ENCODE peak calls at places on chromosomes 7 and 10, in six cellular contexts. K is heart right ventricle; V is fibroblast of pulmonary artery; E is ovary; X is foreskin fibroblast; F is effector memory CD4-positive, alpha-beta T cell. W is an unnamed sample.
A peak's percentile ranks its signal among the peaks of the same experiment; 100 is the strongest.

GRCh38 chr10:50538473-50539398 is 85.0 kb downstream of the SGMS1 start:
- DNase-seq in K (no peak), V (no peak), E (no peak), X (no peak), F (no peak), W (peak; percentile 43)

GRCh38 chr7:2632717-2633537 is 1.1 kb downstream of the TTYH3 start:
- DNase-seq in K (peak; percentile 70), V (peak; percentile 63), E (peak; percentile 77), X (peak; percentile 59), F (no peak), W (peak; percentile 52)

GRCh38 chr10:88974446-88975376 is 15.9 kb upstream of the FAS start:
- DNase-seq in K (no peak), V (no peak), E (no peak), X (no peak), F (no peak), W (no peak)

GRCh38 chr7:140898794-140899548 is 25.8 kb downstream of the BRAF start:
- DNase-seq in K (no peak), V (peak; percentile 14), E (no peak), X (no peak), F (no peak), W (no peak)

GRCh38 chr10:125113661-125114388 is 46.5 kb downstream of the CTBP2 start:
- DNase-seq in K (no peak), V (peak; percentile 32), E (peak; percentile 44), X (no peak), F (no peak), W (peak; percentile 15)

GRCh38 chr7:50781371-50781770 is 1.3 kb downstream of the GRB10 start:
- DNase-seq in K (no peak), V (no peak), E (no peak), X (no peak), F (no peak), W (no peak)

GRCh38 chr7:121160150-121161008 is 168.4 kb upstream of the WNT16 start:
- DNase-seq in K (no peak), V (no peak), E (no peak), X (no peak), F (no peak), W (no peak)

GRCh38 chr10:99004738-99005137 is 230.9 kb downstream of the HPSE2 start:
- DNase-seq in K (no peak), V (no peak), E (no peak), X (no peak), F (no peak), W (no peak)

GRCh38 chr7:49852619-49853462 is 79.4 kb downstream of the VWC2 start:
- DNase-seq in K (no peak), V (peak; percentile 52), E (peak; percentile 59), X (no peak), F (no peak), W (no peak)

GRCh38 chr10:102504179-102504975 is 605 bp downstream of the SUFU start:
- DNase-seq in K (peak; percentile 37), V (no peak), E (peak; percentile 58), X (peak; percentile 13), F (no peak), W (peak; percentile 26)

GRCh38 chr10:112332509-112333228 is 41.2 kb upstream of the ACSL5 start:
- DNase-seq in K (no peak), V (no peak), E (no peak), X (no peak), F (no peak), W (peak; percentile 68)

GRCh38 chr10:125962200-125962599 is 65.8 kb downstream of the FANK1 start:
- DNase-seq in K (no peak), V (no peak), E (no peak), X (no peak), F (no peak), W (no peak)

GRCh38 chr10:96828609-96829008 is 3.5 kb upstream of the LCOR start:
- DNase-seq in K (no peak), V (no peak), E (no peak), X (no peak), F (no peak), W (no peak)

GRCh38 chr10:96831867-96832720 is at the start of gene LCOR:
- DNase-seq in K (peak; percentile 87), V (peak; percentile 93), E (peak; percentile 93), X (peak; percentile 90), F (peak; percentile 68), W (peak; percentile 88)

GRCh38 chr10:96829029-96829773 is 2.9 kb upstream of the LCOR start:
- DNase-seq in K (no peak), V (no peak), E (no peak), X (no peak), F (no peak), W (no peak)

GRCh38 chr10:96831200-96831866 is 765 bp upstream of the LCOR start:
- DNase-seq in K (no peak), V (no peak), E (no peak), X (no peak), F (no peak), W (no peak)

DNA sequence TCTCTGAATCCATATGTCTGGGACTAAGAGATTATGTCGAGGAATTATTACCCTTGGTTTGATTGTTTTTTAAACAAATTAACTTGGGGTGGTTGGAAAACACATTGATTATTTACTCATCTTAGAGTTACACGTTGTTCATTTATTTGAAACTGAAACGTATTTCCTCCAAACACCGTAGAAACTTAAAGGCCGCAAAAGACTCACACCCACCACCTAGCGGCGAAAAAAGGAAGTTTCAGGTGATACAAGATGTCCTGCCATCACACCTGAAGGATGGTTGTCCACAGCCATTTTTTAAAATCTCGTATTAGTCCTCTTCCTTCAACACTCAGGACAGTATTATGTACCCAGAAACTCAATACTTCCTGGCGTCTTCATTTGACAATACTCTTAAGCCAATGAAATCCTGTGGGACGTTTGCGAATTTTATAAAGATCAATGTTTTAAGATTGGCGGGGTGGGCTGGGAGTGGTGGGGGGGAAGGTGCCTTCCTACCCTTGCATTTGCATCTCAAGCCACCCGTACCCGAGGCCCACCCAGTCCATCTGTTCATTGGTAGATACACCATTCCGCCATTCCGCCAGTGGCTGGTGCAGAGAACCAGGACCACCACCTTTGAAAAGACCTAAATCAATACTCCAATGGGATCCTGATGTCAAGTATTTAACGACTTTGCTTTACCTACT is 1.4 kb upstream of the LCOR start:
- DNase-seq in K (no peak), V (peak; percentile 84), E (peak; percentile 55), X (peak; percentile 41), F (peak; percentile 53), W (peak; percentile 83)
- H3K4me3 ChIP-seq in K (peak overlapping the region; percentile 94), V (no peak overlapping the region), E (no peak overlapping the region), X (no peak overlapping the region), F (no peak overlapping the region), W (no peak overlapping the region)

DNA sequence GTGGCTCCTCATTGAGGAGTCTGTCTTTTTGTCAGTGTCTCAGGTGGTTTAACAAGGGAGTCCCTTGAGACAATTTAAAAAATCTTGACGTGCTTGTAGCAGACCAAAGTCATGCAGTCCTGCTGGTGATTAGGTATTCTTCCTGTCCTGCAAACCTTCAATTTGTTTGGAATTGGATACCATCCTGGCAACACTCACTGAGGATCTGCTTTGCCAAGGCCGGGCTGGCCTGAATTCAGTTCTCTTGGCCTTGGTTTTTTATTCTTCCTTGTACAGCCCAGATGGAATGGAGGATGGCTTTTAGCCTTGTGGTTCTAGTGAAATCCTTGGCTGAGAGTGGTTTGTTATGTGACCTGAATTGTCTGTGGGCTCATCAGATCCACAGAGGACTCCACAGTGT is 129.0 kb downstream of the PLXDC2 start:
- DNase-seq in K (peak; percentile 50), V (no peak), E (peak; percentile 66), X (no peak), F (no peak), W (no peak)
- H3K4me3 ChIP-seq in K (no peak overlapping the region), V (no peak overlapping the region), E (no peak overlapping the region), X (no peak overlapping the region), F (no peak overlapping the region), W (no peak overlapping the region)

DNA sequence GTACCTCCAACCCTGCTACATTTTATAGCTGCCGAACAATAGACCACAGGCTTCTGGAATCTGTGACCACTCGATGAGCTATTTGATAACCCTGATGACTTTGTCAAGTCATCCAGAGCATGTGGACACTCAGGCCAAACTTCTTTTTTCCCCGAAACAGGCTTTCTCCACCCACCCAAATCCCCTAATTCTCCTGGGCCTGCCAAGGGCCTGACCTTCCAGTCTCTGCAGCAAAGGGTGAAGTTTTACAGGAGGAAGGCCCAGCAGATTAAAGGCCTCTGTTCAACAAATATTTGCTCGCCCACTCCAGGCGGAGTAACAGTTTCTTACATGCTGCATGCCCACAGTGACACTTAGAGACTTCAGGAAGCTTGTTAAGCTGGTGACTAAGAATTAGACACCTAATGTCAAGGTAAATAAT is 2.0 kb downstream of the JCAD start:
- DNase-seq in K (no peak), V (peak; percentile 16), E (no peak), X (peak; percentile 10), F (no peak), W (no peak)
- H3K4me3 ChIP-seq in K (peak overlapping the region; percentile 82), V (peak overlapping the region; percentile 64), E (peak overlapping the region; percentile 10), X (peak overlapping the region; percentile 68), F (no peak overlapping the region), W (no peak overlapping the region)

GRCh38 chr7:78492146-78492545 is 693.6 kb downstream of the PHTF2 start:
- DNase-seq in K (no peak), V (no peak), E (no peak), X (no peak), F (no peak), W (no peak)
- H3K4me3 ChIP-seq in K (no peak overlapping the region), V (no peak overlapping the region), E (no peak overlapping the region), X (no peak overlapping the region), F (no peak overlapping the region), W (no peak overlapping the region)

DNA sequence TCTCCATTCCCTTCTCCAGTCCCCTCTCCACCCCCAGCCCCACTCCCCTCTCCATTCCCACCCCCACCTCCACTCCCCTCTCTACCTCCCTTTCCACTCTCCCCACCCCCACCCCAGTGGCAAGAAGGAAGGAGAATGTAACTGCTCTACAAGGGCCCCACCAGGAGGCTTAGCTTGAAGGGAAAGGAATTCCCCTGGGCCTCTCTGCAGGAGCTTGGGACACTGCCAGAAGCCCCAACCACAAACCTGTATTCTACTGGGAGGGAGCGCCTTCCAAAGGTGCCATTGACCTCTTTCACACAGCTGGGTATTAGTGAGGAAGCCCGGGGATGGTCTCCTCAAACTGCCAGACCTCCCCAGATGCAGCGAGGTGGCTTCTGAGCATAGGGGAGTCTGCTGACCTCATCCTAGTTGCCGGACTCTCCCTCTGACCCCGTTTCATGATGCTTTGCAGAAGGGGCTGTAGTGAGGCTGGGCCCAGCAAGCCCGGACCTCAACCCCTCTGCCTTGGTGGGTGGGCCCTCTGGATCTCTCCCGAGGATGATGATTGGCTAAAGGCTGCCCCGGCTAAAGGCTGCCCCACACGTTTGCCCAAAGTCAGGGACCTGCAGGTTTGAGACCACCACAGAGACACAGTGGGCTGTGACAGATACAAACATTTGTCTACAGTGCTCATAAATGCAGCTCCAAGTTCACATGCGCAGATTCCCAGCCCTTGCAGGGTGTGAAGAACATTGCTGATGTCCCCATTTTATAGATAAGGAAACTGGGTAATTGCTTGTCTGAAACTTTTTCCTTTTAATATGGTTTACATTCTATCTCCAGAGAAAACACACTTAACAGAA is 2.9 kb downstream of the DEPP1 start:
- DNase-seq in K (no peak), V (peak; percentile 82), E (peak; percentile 69), X (no peak), F (no peak), W (peak; percentile 74)
- H3K4me3 ChIP-seq in K (peak overlapping the region; percentile 76), V (peak overlapping the region; percentile 62), E (peak overlapping the region; percentile 69), X (no peak overlapping the region), F (no peak overlapping the region), W (peak overlapping the region; percentile 61)

W was measured in stomach.